ENCODE peak calls at places on chromosome 22, in eight cellular contexts. K, A, B, Y, V, H, P and G are unnamed samples.

GRCh38 chr22:32699686-32700085 is 101.8 kb upstream of the TIMP3 start:
- DNase-seq in K (no peak), A (no peak), B (no peak), Y (no peak), V (no peak), H (no peak), P (no peak), G (no peak)

GRCh38 chr22:38239101-38239761 is 33.6 kb downstream of the TMEM184B start:
- DNase-seq in K (peak), A (peak), B (peak), Y (no peak), V (peak), H (no peak), P (peak), G (no peak)

GRCh38 chr22:39724857-39725256 is 154.3 kb downstream of the CACNA1I start:
- DNase-seq in K (no peak), A (no peak), B (no peak), Y (peak), V (no peak), H (no peak), P (no peak), G (no peak)

GRCh38 chr22:35752172-35752832 is 34.6 kb downstream of the APOL5 start:
- DNase-seq in K (no peak), A (no peak), B (no peak), Y (no peak), V (no peak), H (no peak), P (no peak), G (no peak)

GRCh38 chr22:35649026-35649553 is 844 bp downstream of the APOL6 start:
- DNase-seq in K (no peak), A (no peak), B (no peak), Y (no peak), V (no peak), H (no peak), P (no peak), G (peak)

GRCh38 chr22:45722006-45722405 is 50.4 kb downstream of the ATXN10 start:
- DNase-seq in K (no peak), A (no peak), B (no peak), Y (no peak), V (no peak), H (no peak), P (no peak), G (no peak)

GRCh38 chr22:44215287-44215686 is 34.6 kb downstream of the PARVG start:
- DNase-seq in K (no peak), A (no peak), B (no peak), Y (no peak), V (no peak), H (no peak), P (no peak), G (no peak)

GRCh38 chr22:32800158-32800557 is 1.3 kb upstream of the TIMP3 start:
- DNase-seq in K (no peak), A (no peak), B (peak), Y (no peak), V (no peak), H (no peak), P (no peak), G (no peak)

GRCh38 chr22:44585559-44586121 is 87.6 kb upstream of the RTL6 start:
- DNase-seq in K (no peak), A (no peak), B (no peak), Y (no peak), V (no peak), H (no peak), P (no peak), G (no peak)

GRCh38 chr22:20933910-20934309 is 16.7 kb downstream of the CRKL start:
- DNase-seq in K (no peak), A (no peak), B (no peak), Y (no peak), V (no peak), H (no peak), P (no peak), G (no peak)

GRCh38 chr22:42964994-42965699 is 49.8 kb downstream of the PACSIN2 start:
- DNase-seq in K (no peak), A (no peak), B (peak), Y (peak), V (no peak), H (no peak), P (no peak), G (peak)

GRCh38 chr22:30806391-30806861 is 111.8 kb downstream of the OSBP2 start:
- DNase-seq in K (peak), A (no peak), B (peak), Y (no peak), V (no peak), H (no peak), P (no peak), G (no peak)

GRCh38 chr22:36636916-36637315 is 66.6 kb downstream of the CACNG2 start:
- DNase-seq in K (no peak), A (no peak), B (no peak), Y (no peak), V (peak), H (no peak), P (no peak), G (no peak)

GRCh38 chr22:22740560-22741276 is 96.3 kb downstream of the GGTLC2 start:
- DNase-seq in K (no peak), A (no peak), B (no peak), Y (no peak), V (no peak), H (no peak), P (no peak), G (no peak)

GRCh38 chr22:44047891-44048301 is 23.8 kb downstream of the PARVB start:
- DNase-seq in K (no peak), A (no peak), B (no peak), Y (peak), V (no peak), H (no peak), P (no peak), G (no peak)

GRCh38 chr22:41563051-41563711 is 2.4 kb downstream of the CSDC2 start:
- DNase-seq in K (peak), A (no peak), B (peak), Y (no peak), V (no peak), H (no peak), P (no peak), G (no peak)

GRCh38 chr22:40511604-40512003 is 124.9 kb downstream of the MRTFA start:
- DNase-seq in K (no peak), A (no peak), B (peak), Y (no peak), V (no peak), H (no peak), P (peak), G (no peak)

GRCh38 chr22:39181778-39182177 is 29.3 kb upstream of the CBX7 start:
- DNase-seq in K (no peak), A (no peak), B (no peak), Y (no peak), V (no peak), H (no peak), P (no peak), G (no peak)

GRCh38 chr22:32389685-32390084 is 22.4 kb downstream of the RTCB start:
- DNase-seq in K (peak), A (no peak), B (peak), Y (peak), V (peak), H (no peak), P (peak), G (peak)

GRCh38 chr22:17161991-17162390 is 2.9 kb upstream of the HDHD5 start:
- DNase-seq in K (no peak), A (no peak), B (no peak), Y (no peak), V (no peak), H (no peak), P (no peak), G (no peak)

GRCh38 chr22:30943368-30943767 is 25.2 kb downstream of the MORC2 start:
- DNase-seq in K (no peak), A (no peak), B (no peak), Y (peak), V (no peak), H (no peak), P (no peak), G (peak)

GRCh38 chr22:41327124-41327523 is 25.8 kb downstream of the ZC3H7B start:
- DNase-seq in K (no peak), A (no peak), B (no peak), Y (no peak), V (no peak), H (no peak), P (no peak), G (no peak)

GRCh38 chr22:49565516-49565855 is 262.2 kb downstream of the BRD1 start:
- DNase-seq in K (no peak), A (no peak), B (no peak), Y (no peak), V (no peak), H (no peak), P (no peak), G (no peak)

GRCh38 chr22:23098718-23099524 is 28.6 kb downstream of the GNAZ start:
- DNase-seq in K (no peak), A (peak), B (no peak), Y (no peak), V (no peak), H (no peak), P (peak), G (no peak)

GRCh38 chr22:19800761-19801244 is 40.2 kb downstream of the TBX1 start:
- DNase-seq in K (peak), A (no peak), B (peak), Y (no peak), V (no peak), H (no peak), P (no peak), G (no peak)

GRCh38 chr22:39301926-39302325 is 17.5 kb downstream of the RPL3 start:
- DNase-seq in K (no peak), A (no peak), B (no peak), Y (no peak), V (no peak), H (no peak), P (no peak), G (no peak)

GRCh38 chr22:43891360-43892182 is at the start of gene PNPLA5:
- DNase-seq in K (peak), A (no peak), B (peak), Y (no peak), V (no peak), H (no peak), P (no peak), G (no peak)

GRCh38 chr22:50733521-50734342 is 4.3 kb upstream of the ACR start:
- DNase-seq in K (peak), A (peak), B (peak), Y (no peak), V (no peak), H (peak), P (no peak), G (no peak)

GRCh38 chr22:31286360-31287255 is 5.7 kb downstream of the PIK3IP1 start:
- DNase-seq in K (peak), A (no peak), B (no peak), Y (peak), V (no peak), H (no peak), P (no peak), G (peak)

GRCh38 chr22:48702573-48703264 is 1125.0 kb downstream of the BRD1 start:
- DNase-seq in K (no peak), A (no peak), B (no peak), Y (no peak), V (no peak), H (no peak), P (peak), G (no peak)

GRCh38 chr22:23375031-23375827 is 194.9 kb downstream of the BCR start:
- DNase-seq in K (no peak), A (no peak), B (no peak), Y (no peak), V (no peak), H (no peak), P (no peak), G (no peak)

GRCh38 chr22:32005453-32005852 is 37.6 kb upstream of the SLC5A1 start:
- DNase-seq in K (peak), A (no peak), B (peak), Y (no peak), V (no peak), H (no peak), P (no peak), G (no peak)

GRCh38 chr22:46590334-46590733 is 29.9 kb upstream of the GRAMD4 start:
- DNase-seq in K (no peak), A (no peak), B (no peak), Y (no peak), V (no peak), H (no peak), P (no peak), G (no peak)

GRCh38 chr22:37448521-37449150 is 21.4 kb upstream of the ELFN2 start:
- DNase-seq in K (no peak), A (no peak), B (no peak), Y (no peak), V (peak), H (no peak), P (no peak), G (no peak)